ENCODE peak calls at places on chromosome 5, in ten cellular contexts. W is tibial artery; U is tibial nerve; K is Karpas-422; J is cardiac muscle cell; A is CD8-positive, alpha-beta T cell; H is right lobe of liver; V is neuronal stem cell; E is kidney; Q is upper lobe of left lung. L is an unnamed sample. For H3K9me3, the result is how much of the 10 kb centered on the place peaks cover.

GRCh38 chr5:6582507-6583048 is 50.3 kb downstream of the NSUN2 start:
- DNase-seq in W (no peak), U (no peak), K (no peak), J (no peak), A (no peak), H (no peak), V (no peak), E (no peak), Q (no peak), L (no peak)

GRCh38 chr5:53091304-53091703 is 18.3 kb downstream of the MOCS2 start:
- DNase-seq in W (no peak), U (no peak), K (peak), J (no peak), A (no peak), H (no peak), V (no peak), E (no peak), Q (no peak), L (no peak)

GRCh38 chr5:53825926-53826325 is 265.5 kb downstream of the NDUFS4 start:
- DNase-seq in W (no peak), U (no peak), K (no peak), J (no peak), A (no peak), H (no peak), V (no peak), E (no peak), Q (no peak), L (no peak)

GRCh38 chr5:14266686-14267085 is 123.5 kb downstream of the TRIO start:
- DNase-seq in W (no peak), U (no peak), K (no peak), J (no peak), A (no peak), H (no peak), V (no peak), E (no peak), Q (no peak), L (no peak)

GRCh38 chr5:133944263-133945230 is 23.9 kb downstream of the C5orf15 start:
- DNase-seq in W (no peak), U (no peak), K (peak), J (peak), A (peak), H (no peak), V (peak), E (no peak), Q (no peak), L (peak)

GRCh38 chr5:134059758-134060495 is 54.6 kb upstream of the TCF7 start:
- DNase-seq in W (no peak), U (no peak), K (no peak), J (no peak), A (no peak), H (no peak), V (no peak), E (no peak), Q (no peak), L (no peak)

GRCh38 chr5:137828664-137829063 is 39.0 kb upstream of the MYOT start:
- DNase-seq in W (no peak), U (no peak), K (no peak), J (no peak), A (no peak), H (no peak), V (no peak), E (no peak), Q (no peak), L (no peak)

GRCh38 chr5:41754857-41755256 is 115.4 kb downstream of the OXCT1 start:
- DNase-seq in W (no peak), U (no peak), K (peak), J (no peak), A (no peak), H (no peak), V (no peak), E (no peak), Q (no peak), L (no peak)

GRCh38 chr5:169089343-169089742 is 211.6 kb downstream of the SLIT3 start:
- DNase-seq in W (no peak), U (no peak), K (no peak), J (no peak), A (no peak), H (no peak), V (no peak), E (no peak), Q (no peak), L (no peak)

GRCh38 chr5:12182988-12183387 is 278.7 kb upstream of the CTNND2 start:
- DNase-seq in W (no peak), U (no peak), K (no peak), J (no peak), A (no peak), H (no peak), V (no peak), E (no peak), Q (no peak), L (no peak)

GRCh38 chr5:14008819-14009311 is 64.4 kb upstream of the DNAH5 start:
- DNase-seq in W (no peak), U (no peak), K (no peak), J (no peak), A (no peak), H (peak), V (no peak), E (peak), Q (peak), L (no peak)

GRCh38 chr5:168822745-168823281 is 243.6 kb upstream of the PANK3 start:
- DNase-seq in W (peak), U (peak), K (no peak), J (no peak), A (no peak), H (no peak), V (no peak), E (no peak), Q (no peak), L (no peak)

GRCh38 chr5:142613231-142613630 is 72.7 kb downstream of the FGF1 start:
- DNase-seq in W (no peak), U (no peak), K (no peak), J (no peak), A (no peak), H (no peak), V (no peak), E (no peak), Q (no peak), L (no peak)

GRCh38 chr5:14011089-14012004 is 66.9 kb upstream of the DNAH5 start:
- DNase-seq in W (peak), U (peak), K (peak), J (peak), A (no peak), H (peak), V (peak), E (peak), Q (peak), L (peak)

GRCh38 chr5:91591076-91591475 is 208.0 kb upstream of the ARRDC3 start:
- DNase-seq in W (no peak), U (no peak), K (no peak), J (no peak), A (no peak), H (no peak), V (peak), E (no peak), Q (no peak), L (no peak)
- H3K9me3 ChIP-seq in W (under half), U (under half), K (under half), J (under half), A (under half), H (under half), V (under half), E (under half), Q (under half), L (under half)

DNA sequence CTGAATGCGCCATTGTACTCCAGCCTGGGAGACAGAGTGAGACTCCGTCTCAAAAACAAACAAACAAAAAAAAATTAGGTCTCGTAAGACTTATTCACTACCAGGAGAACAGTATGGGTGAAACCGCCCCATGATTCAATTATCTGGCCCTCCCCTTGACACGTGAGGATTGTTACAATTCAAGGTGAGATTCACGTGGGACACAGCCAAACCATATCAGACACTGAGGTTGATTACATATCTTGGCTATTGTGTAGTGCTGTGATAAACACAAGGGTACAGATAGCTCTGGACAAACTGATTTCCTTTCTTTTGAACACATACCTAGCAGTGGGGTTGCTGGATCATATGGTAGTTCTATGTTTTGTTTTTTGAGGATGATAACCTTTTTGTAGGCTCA is 42.4 kb upstream of the PWWP2A start:
- DNase-seq in W (no peak), U (no peak), K (no peak), J (no peak), A (no peak), H (no peak), V (no peak), E (no peak), Q (no peak), L (no peak)
- H3K27ac ChIP-seq in W (no peak), U (no peak), K (no peak), J (no peak), A (no peak), H (no peak), V (no peak), E (no peak), Q (no peak), L (no peak)

GRCh38 chr5:178997191-178997590 is 2.1 kb upstream of the GRM6 start:
- DNase-seq in W (no peak), U (no peak), K (no peak), J (no peak), A (no peak), H (no peak), V (no peak), E (no peak), Q (no peak), L (no peak)
- H3K9me3 ChIP-seq in W (under half), U (half or more), K (under half), J (under half), A (under half), H (under half), V (under half), E (under half), Q (under half), L (under half)

GRCh38 chr5:132510076-132510475 is 19.5 kb upstream of the IRF1 start:
- DNase-seq in W (no peak), U (no peak), K (no peak), J (no peak), A (no peak), H (no peak), V (no peak), E (no peak), Q (no peak), L (no peak)

GRCh38 chr5:132505641-132506040 is 15.1 kb upstream of the IRF1 start:
- DNase-seq in W (no peak), U (no peak), K (no peak), J (no peak), A (no peak), H (no peak), V (no peak), E (no peak), Q (no peak), L (no peak)

GRCh38 chr5:132503244-132503643 is 12.7 kb upstream of the IRF1 start:
- DNase-seq in W (no peak), U (no peak), K (no peak), J (no peak), A (no peak), H (no peak), V (no peak), E (no peak), Q (no peak), L (no peak)

GRCh38 chr5:132504746-132505145 is 14.2 kb upstream of the IRF1 start:
- DNase-seq in W (no peak), U (no peak), K (no peak), J (no peak), A (no peak), H (no peak), V (no peak), E (no peak), Q (no peak), L (no peak)

GRCh38 chr5:132506094-132506692 is 15.6 kb upstream of the IRF1 start:
- DNase-seq in W (no peak), U (no peak), K (peak), J (peak), A (no peak), H (no peak), V (no peak), E (no peak), Q (no peak), L (peak)
- H3K27ac ChIP-seq in W (peak), U (peak), K (no peak), J (no peak), A (no peak), H (no peak), V (no peak), E (no peak), Q (peak), L (no peak)

GRCh38 chr5:179006564-179006963 is 11.4 kb upstream of the GRM6 start:
- DNase-seq in W (no peak), U (no peak), K (no peak), J (no peak), A (no peak), H (no peak), V (no peak), E (no peak), Q (no peak), L (no peak)

GRCh38 chr5:179008667-179009066 is 13.5 kb upstream of the GRM6 start:
- DNase-seq in W (no peak), U (no peak), K (peak), J (no peak), A (no peak), H (no peak), V (no peak), E (no peak), Q (no peak), L (no peak)
- H3K9me3 ChIP-seq in W (under half), U (half or more), K (under half), J (under half), A (under half), H (under half), V (under half), E (under half), Q (under half), L (under half)